ENCODE peak calls at places on chromosome 17, in eight cellular contexts. I, U, A, H, S, V, C and E are unnamed samples.

GRCh38 chr17:41052594-41052993 is 2.4 kb downstream of the KRTAP2-2 start:
- DNase-seq in I (no peak), U (no peak), A (no peak), H (no peak), S (no peak), V (no peak), C (no peak), E (no peak)

GRCh38 chr17:76271669-76272540 is 6.8 kb downstream of the UBALD2 start:
- DNase-seq in I (no peak), U (peak; percentile 91), A (no peak), H (no peak), S (no peak), V (no peak), C (peak; percentile 79), E (peak; percentile 66)

GRCh38 chr17:38656959-38657823 is 17.6 kb downstream of the EPOP start:
- DNase-seq in I (no peak), U (no peak), A (peak; percentile 49), H (no peak), S (no peak), V (no peak), C (peak; percentile 47), E (peak; percentile 57)

GRCh38 chr17:65670667-65671371 is 109.4 kb upstream of the AXIN2 start:
- DNase-seq in I (no peak), U (no peak), A (no peak), H (no peak), S (no peak), V (no peak), C (no peak), E (no peak)

GRCh38 chr17:15291674-15292361 is 26.7 kb upstream of the PMP22 start:
- DNase-seq in I (no peak), U (no peak), A (no peak), H (no peak), S (no peak), V (no peak), C (no peak), E (no peak)

GRCh38 chr17:36198831-36199465 is 2.4 kb upstream of the CCL3L1 start:
- DNase-seq in I (no peak), U (no peak), A (no peak), H (no peak), S (no peak), V (peak; percentile 55), C (no peak), E (no peak)

GRCh38 chr17:60325730-60326524 is 66.0 kb downstream of the USP32 start:
- DNase-seq in I (no peak), U (no peak), A (no peak), H (no peak), S (no peak), V (no peak), C (no peak), E (peak; percentile 2)

GRCh38 chr17:40912506-40913220 is 24.8 kb downstream of the KRT23 start:
- DNase-seq in I (no peak), U (no peak), A (no peak), H (no peak), S (no peak), V (no peak), C (no peak), E (no peak)

GRCh38 chr17:78131172-78132085 is 858 bp downstream of the TMC8 start:
- DNase-seq in I (no peak), U (no peak), A (peak; percentile 42), H (no peak), S (no peak), V (no peak), C (no peak), E (peak; percentile 51)

GRCh38 chr17:75815399-75815798 is 28.8 kb downstream of the UNC13D start:
- DNase-seq in I (no peak), U (no peak), A (no peak), H (no peak), S (no peak), V (no peak), C (no peak), E (no peak)

GRCh38 chr17:9239260-9239820 is 218.0 kb downstream of the NTN1 start:
- DNase-seq in I (no peak), U (no peak), A (no peak), H (no peak), S (no peak), V (no peak), C (peak; percentile 74), E (peak; percentile 8)

GRCh38 chr17:59803377-59803757 is 89.4 kb downstream of the TUBD1 start:
- DNase-seq in I (no peak), U (no peak), A (no peak), H (peak; percentile 78), S (no peak), V (no peak), C (no peak), E (no peak)

GRCh38 chr17:21295036-21295952 is 10.8 kb downstream of the MAP2K3 start:
- DNase-seq in I (no peak), U (no peak), A (no peak), H (no peak), S (peak; percentile 72), V (peak; percentile 29), C (no peak), E (no peak)

GRCh38 chr17:16941072-16941641 is 30.8 kb downstream of the TNFRSF13B start:
- DNase-seq in I (no peak), U (no peak), A (no peak), H (no peak), S (peak; percentile 44), V (no peak), C (peak; percentile 26), E (no peak)

GRCh38 chr17:47869114-47869513 is 18.2 kb upstream of the SP6 start:
- DNase-seq in I (no peak), U (no peak), A (no peak), H (no peak), S (no peak), V (no peak), C (no peak), E (no peak)

GRCh38 chr17:47210105-47210504 is 957 bp downstream of the MYL4 start:
- DNase-seq in I (no peak), U (no peak), A (no peak), H (no peak), S (no peak), V (no peak), C (no peak), E (no peak)

GRCh38 chr17:57944796-57945362 is 10.3 kb downstream of the CUEDC1 start:
- DNase-seq in I (no peak), U (no peak), A (no peak), H (no peak), S (no peak), V (peak; percentile 44), C (no peak), E (no peak)

GRCh38 chr17:57947369-57947768 is 7.8 kb downstream of the CUEDC1 start:
- DNase-seq in I (no peak), U (no peak), A (no peak), H (no peak), S (no peak), V (no peak), C (no peak), E (no peak)

GRCh38 chr17:57948169-57948554 is 7.0 kb downstream of the CUEDC1 start:
- DNase-seq in I (no peak), U (no peak), A (no peak), H (no peak), S (no peak), V (no peak), C (no peak), E (no peak)

GRCh38 chr17:57946798-57947358 is 8.3 kb downstream of the CUEDC1 start:
- DNase-seq in I (no peak), U (peak; percentile 73), A (no peak), H (no peak), S (no peak), V (peak; percentile 62), C (no peak), E (peak; percentile 25)

DNA sequence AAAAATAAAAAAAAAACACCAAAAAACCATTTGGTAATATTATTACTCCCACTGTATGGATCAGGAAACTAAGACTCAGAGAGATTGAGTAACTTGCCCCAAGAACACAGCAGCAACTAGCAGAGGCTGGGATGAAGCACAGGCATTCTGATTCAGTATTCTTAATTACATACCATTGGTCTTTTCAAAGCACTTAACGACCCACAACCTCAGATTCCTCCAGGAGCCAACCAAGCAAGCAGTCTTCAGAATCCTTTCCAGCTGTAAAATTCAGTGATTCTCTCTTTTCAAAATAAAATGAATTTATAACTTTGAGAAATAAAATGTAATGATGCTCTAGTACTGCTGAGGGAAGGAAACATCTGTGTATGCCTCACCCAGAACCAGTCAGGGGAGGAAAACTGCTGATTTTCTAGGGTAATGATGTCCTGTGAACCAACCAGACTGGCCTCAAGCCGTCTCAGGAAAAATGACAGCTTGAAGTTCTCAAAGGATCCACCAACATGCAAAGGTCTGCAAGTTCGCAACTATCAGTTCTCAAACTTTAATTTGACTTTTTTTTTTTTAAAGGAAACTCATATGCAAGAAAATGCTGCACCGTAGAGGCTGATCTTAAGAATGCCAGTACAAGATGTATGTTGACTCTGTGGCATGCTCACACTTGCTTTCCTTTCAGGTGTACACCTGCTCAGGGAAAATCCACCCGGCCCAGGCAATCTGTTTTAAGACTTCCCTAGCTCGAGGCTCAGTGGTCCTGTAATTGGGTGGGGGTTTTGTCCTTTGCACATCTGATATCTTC is 9.0 kb downstream of the CUEDC1 start:
- DNase-seq in I (no peak), U (no peak), A (no peak), H (no peak), S (no peak), V (no peak), C (no peak), E (no peak)
- H3K4me1 ChIP-seq in I (peaks cover 88% of the 10 kb centered on the region), U (peaks cover 60% of the 10 kb centered on the region), A (peaks cover 23% of the 10 kb centered on the region), H (peaks cover 60% of the 10 kb centered on the region), S (peaks cover 23% of the 10 kb centered on the region), V (peaks cover 59% of the 10 kb centered on the region), C (peaks cover 5% of the 10 kb centered on the region), E (peaks cover 22% of the 10 kb centered on the region)

DNA sequence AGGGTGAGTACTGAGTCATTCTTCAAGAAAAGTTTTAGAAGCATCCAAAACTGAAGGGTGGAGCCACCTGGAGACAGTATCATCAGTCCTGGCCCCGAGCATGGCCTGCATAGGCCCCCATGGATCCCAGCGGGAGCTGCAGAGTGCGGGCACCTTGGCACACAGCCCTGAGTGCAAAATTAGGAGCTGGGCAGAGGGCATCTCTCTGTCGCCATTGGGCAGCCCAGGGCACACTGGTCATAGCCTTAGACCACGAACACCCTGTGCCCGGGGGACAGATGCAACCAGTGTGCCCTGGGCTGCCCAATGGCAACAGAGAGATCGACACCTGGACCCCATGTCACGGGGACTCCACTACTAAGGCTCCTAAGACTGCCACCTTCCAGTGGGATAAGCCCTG is 14.6 kb downstream of the MAPT start:
- DNase-seq in I (no peak), U (no peak), A (no peak), H (no peak), S (no peak), V (no peak), C (peak; percentile 29), E (no peak)
- H3K4me1 ChIP-seq in I (no peaks in the 10 kb centered on the region), U (no peaks in the 10 kb centered on the region), A (peaks cover 19% of the 10 kb centered on the region), H (no peaks in the 10 kb centered on the region), S (no peaks in the 10 kb centered on the region), V (no peaks in the 10 kb centered on the region), C (no peaks in the 10 kb centered on the region), E (no peaks in the 10 kb centered on the region)

GRCh38 chr17:2708585-2709172 is 2.9 kb downstream of the CLUH start:
- DNase-seq in I (no peak), U (no peak), A (no peak), H (no peak), S (no peak), V (no peak), C (no peak), E (no peak)
- H3K4me1 ChIP-seq in I (peaks cover 24% of the 10 kb centered on the region), U (peaks cover 20% of the 10 kb centered on the region), A (peaks cover 14% of the 10 kb centered on the region), H (peaks cover 27% of the 10 kb centered on the region), S (peaks cover 34% of the 10 kb centered on the region), V (peaks cover 42% of the 10 kb centered on the region), C (peaks cover 4% of the 10 kb centered on the region), E (peaks cover 29% of the 10 kb centered on the region)

DNA sequence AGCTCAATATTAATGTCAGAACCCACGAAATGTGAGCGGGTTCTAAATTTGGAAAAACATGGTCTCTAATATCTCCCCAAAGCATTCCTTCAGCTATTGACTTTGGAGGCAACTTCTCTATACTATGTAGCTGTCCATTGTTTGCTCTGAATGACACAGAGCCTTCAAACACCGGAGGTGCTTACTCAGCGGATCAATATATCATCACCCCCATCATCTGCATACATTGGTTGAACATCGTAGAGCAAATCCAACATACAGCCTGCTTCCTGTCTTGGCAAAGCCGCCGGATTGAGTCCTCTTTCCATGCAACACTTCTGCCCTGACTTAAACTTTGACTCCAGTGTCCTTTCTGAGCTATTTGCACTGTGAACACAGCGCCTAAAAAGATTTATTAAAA is 61.3 kb downstream of the C17orf67 start:
- DNase-seq in I (no peak), U (no peak), A (no peak), H (no peak), S (no peak), V (no peak), C (no peak), E (no peak)
- H3K4me1 ChIP-seq in I (no peaks in the 10 kb centered on the region), U (no peaks in the 10 kb centered on the region), A (no peaks in the 10 kb centered on the region), H (no peaks in the 10 kb centered on the region), S (no peaks in the 10 kb centered on the region), V (no peaks in the 10 kb centered on the region), C (no peaks in the 10 kb centered on the region), E (no peaks in the 10 kb centered on the region)